ENCODE peak calls at places on chromosomes 5 and 9, in four cellular contexts. E, Y, C and V are unnamed samples.

GRCh38 chr9:37732086-37732744 is 21.4 kb upstream of the TRMT10B start:
- DNase-seq in E (peak; percentile 1), Y (no peak), C (no peak), V (peak; percentile 19)

GRCh38 chr5:136040746-136041415 is 12.1 kb downstream of the TGFBI start:
- DNase-seq in E (no peak), Y (peak; percentile 35), C (no peak), V (no peak)

GRCh38 chr5:140549237-140550144 is 2.0 kb downstream of the EIF4EBP3 start:
- DNase-seq in E (no peak), Y (no peak), C (no peak), V (no peak)

GRCh38 chr9:120431268-120431667 is 148.7 kb downstream of the CDK5RAP2 start:
- DNase-seq in E (no peak), Y (no peak), C (no peak), V (no peak)

GRCh38 chr9:37966443-37967271 is 62.7 kb upstream of the SLC25A51 start:
- DNase-seq in E (no peak), Y (peak; percentile 40), C (no peak), V (no peak)

GRCh38 chr9:928363-929042 is 48.0 kb upstream of the DMRT3 start:
- DNase-seq in E (no peak), Y (peak; percentile 17), C (peak; percentile 63), V (no peak)

GRCh38 chr9:74496819-74497749 is at the start of gene RORB:
- DNase-seq in E (peak; percentile 42), Y (peak; percentile 17), C (peak; percentile 90), V (peak; percentile 95)

GRCh38 chr5:124706729-124707361 is 39.6 kb downstream of the ZNF608 start:
- DNase-seq in E (no peak), Y (no peak), C (no peak), V (no peak)

GRCh38 chr9:116156621-116157314 is 3.2 kb downstream of the PAPPA start:
- DNase-seq in E (no peak), Y (peak; percentile 70), C (peak; percentile 74), V (no peak)

GRCh38 chr9:117387422-117387821 is 27.4 kb downstream of the ASTN2 start:
- DNase-seq in E (no peak), Y (no peak), C (no peak), V (no peak)

GRCh38 chr5:69493235-69493925 is 790 bp downstream of the OCLN start:
- DNase-seq in E (no peak), Y (no peak), C (peak; percentile 56), V (no peak)

GRCh38 chr5:78953092-78953800 is 31.9 kb downstream of the ARSB start:
- DNase-seq in E (no peak), Y (no peak), C (no peak), V (no peak)